ENCODE peak calls at places on chromosomes 2 and 18, in five cellular contexts. One of them, this sample, is unnamed.

GRCh38 chr2:152497481-152498052 is 162.6 kb downstream of the FMNL2 start:
- DNase-seq in substantia nigra: no peak
- DNase-seq in GM23248: no peak
- DNase-seq in WERI-Rb-1: no peak
- DNase-seq in A549: no peak
- DNase-seq in this sample: no peak

GRCh38 chr18:32735781-32736180 is 37.0 kb downstream of the KLHL14 start:
- DNase-seq in substantia nigra: no peak
- DNase-seq in GM23248: peak
- DNase-seq in WERI-Rb-1: no peak
- DNase-seq in A549: no peak
- DNase-seq in this sample: no peak

GRCh38 chr2:43032248-43032893 is 194.0 kb downstream of the ZFP36L2 start:
- DNase-seq in substantia nigra: no peak
- DNase-seq in GM23248: peak
- DNase-seq in WERI-Rb-1: no peak
- DNase-seq in A549: no peak
- DNase-seq in this sample: peak

GRCh38 chr2:60818272-60818671 is 62.2 kb downstream of the PAPOLG start:
- DNase-seq in substantia nigra: no peak
- DNase-seq in GM23248: no peak
- DNase-seq in WERI-Rb-1: no peak
- DNase-seq in A549: no peak
- DNase-seq in this sample: no peak

GRCh38 chr18:39274535-39274934 is 1708.9 kb upstream of the CELF4 start:
- DNase-seq in substantia nigra: no peak
- DNase-seq in GM23248: peak
- DNase-seq in WERI-Rb-1: no peak
- DNase-seq in A549: no peak
- DNase-seq in this sample: no peak

GRCh38 chr2:177639262-177639914 is 246.8 kb downstream of the AGPS start:
- DNase-seq in substantia nigra: no peak
- DNase-seq in GM23248: no peak
- DNase-seq in WERI-Rb-1: no peak
- DNase-seq in A549: no peak
- DNase-seq in this sample: no peak

GRCh38 chr2:105812180-105813044 is 67.7 kb downstream of the NCK2 start:
- DNase-seq in substantia nigra: peak
- DNase-seq in GM23248: peak
- DNase-seq in WERI-Rb-1: no peak
- DNase-seq in A549: no peak
- DNase-seq in this sample: no peak

GRCh38 chr2:47002480-47003381 is 87.1 kb upstream of the MCFD2 start:
- DNase-seq in substantia nigra: peak
- DNase-seq in GM23248: peak
- DNase-seq in WERI-Rb-1: peak
- DNase-seq in A549: no peak
- DNase-seq in this sample: no peak

GRCh38 chr2:21396252-21396651 is 272.5 kb downstream of the TDRD15 start:
- DNase-seq in substantia nigra: no peak
- DNase-seq in GM23248: no peak
- DNase-seq in WERI-Rb-1: no peak
- DNase-seq in A549: no peak
- DNase-seq in this sample: no peak

GRCh38 chr2:95300391-95300938 is 3.3 kb downstream of the KCNIP3 start:
- DNase-seq in substantia nigra: peak
- DNase-seq in GM23248: no peak
- DNase-seq in WERI-Rb-1: no peak
- DNase-seq in A549: no peak
- DNase-seq in this sample: peak

DNA sequence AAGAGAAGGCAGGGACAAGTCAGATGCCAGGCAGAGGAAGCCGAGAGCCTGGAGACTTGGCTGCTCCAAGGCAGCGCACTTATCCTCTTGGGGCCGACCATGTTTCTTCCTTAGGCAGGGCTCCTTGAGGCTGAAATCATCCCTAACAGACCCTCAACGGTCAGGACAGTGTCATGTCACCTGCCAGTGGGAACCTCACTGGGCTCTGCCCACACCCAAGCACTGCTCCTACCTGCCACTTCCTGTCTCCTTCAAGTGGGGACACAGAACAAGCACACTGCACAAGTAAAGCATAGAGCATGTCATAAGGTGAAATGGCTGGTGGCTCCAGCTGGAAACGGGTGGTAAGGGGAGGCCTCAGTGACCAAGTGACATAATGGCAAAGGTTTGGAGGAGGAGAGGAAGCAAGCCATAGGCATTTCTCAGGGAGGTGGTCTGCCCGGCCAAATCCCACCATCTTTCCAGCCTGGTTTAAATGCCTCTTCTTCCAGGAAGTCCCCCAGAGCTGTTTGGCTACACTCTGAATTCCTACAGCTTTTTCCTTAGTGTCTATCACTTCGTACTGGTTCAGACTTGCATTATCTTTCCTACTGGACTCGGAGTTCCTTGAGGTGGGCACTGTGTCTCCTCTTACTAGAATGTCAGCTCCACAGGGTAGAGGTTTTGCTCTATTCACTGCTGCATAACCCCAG is 7.3 kb upstream of the ATOH8 start:
- DNase-seq in substantia nigra: no peak
- DNase-seq in GM23248: peak
- DNase-seq in WERI-Rb-1: no peak
- DNase-seq in A549: no peak
- DNase-seq in this sample: no peak
- H3K27ac ChIP-seq in substantia nigra: peak
- H3K27ac ChIP-seq in GM23248: peak
- H3K27ac ChIP-seq in WERI-Rb-1: no peak
- H3K27ac ChIP-seq in A549: peak
- H3K27ac ChIP-seq in this sample: no peak

DNA sequence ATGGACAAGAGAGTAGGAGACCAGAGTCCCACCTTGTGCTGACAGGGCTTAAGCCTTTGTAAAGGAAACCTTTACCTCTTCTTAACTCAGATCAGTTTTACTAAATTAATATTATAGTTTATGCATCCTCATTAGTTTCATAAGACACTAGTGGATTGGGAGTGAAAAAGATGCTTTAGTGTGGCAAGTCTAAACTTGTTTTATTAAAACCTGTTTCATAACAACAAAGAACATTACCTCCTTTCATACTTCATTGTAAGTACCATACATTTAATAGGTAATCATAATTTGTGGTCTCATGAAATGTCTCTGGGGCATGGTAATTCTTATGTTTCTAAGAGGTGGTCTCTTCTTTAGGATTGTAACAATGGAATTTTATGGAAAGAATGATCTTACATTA is 63.4 kb downstream of the PIKFYVE start:
- DNase-seq in substantia nigra: no peak
- DNase-seq in GM23248: no peak
- DNase-seq in WERI-Rb-1: no peak
- DNase-seq in A549: no peak
- DNase-seq in this sample: no peak
- H3K27ac ChIP-seq in substantia nigra: no peak
- H3K27ac ChIP-seq in GM23248: no peak
- H3K27ac ChIP-seq in WERI-Rb-1: no peak
- H3K27ac ChIP-seq in A549: no peak
- H3K27ac ChIP-seq in this sample: no peak

DNA sequence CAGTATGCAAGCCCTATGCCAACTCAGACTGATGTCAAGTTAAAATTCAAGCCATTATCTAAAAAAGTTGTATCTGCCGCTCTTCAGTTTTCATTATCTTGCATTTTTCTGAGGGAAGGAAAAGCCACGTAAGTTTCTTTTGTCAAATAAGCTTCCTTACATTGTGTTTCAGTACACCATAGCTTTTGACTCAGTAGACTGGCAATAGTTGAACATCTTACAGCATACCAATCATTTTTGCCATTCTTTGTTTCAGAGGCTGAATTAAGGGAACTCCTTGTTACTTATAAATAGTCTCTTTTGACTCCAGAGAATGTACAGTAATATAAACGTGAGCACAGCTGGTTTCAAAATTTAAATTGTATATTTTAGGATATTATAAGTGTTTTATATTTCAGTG is 120.6 kb downstream of the EHBP1 start:
- DNase-seq in substantia nigra: no peak
- DNase-seq in GM23248: peak
- DNase-seq in WERI-Rb-1: no peak
- DNase-seq in A549: no peak
- DNase-seq in this sample: no peak
- H3K27ac ChIP-seq in substantia nigra: no peak
- H3K27ac ChIP-seq in GM23248: peak
- H3K27ac ChIP-seq in WERI-Rb-1: no peak
- H3K27ac ChIP-seq in A549: no peak
- H3K27ac ChIP-seq in this sample: no peak

GRCh38 chr2:37880546-37880945 is 44.5 kb upstream of the RMDN2 start:
- DNase-seq in substantia nigra: no peak
- DNase-seq in GM23248: no peak
- DNase-seq in WERI-Rb-1: no peak
- DNase-seq in A549: no peak
- DNase-seq in this sample: no peak
- H3K27ac ChIP-seq in substantia nigra: no peak
- H3K27ac ChIP-seq in GM23248: no peak
- H3K27ac ChIP-seq in WERI-Rb-1: no peak
- H3K27ac ChIP-seq in A549: no peak
- H3K27ac ChIP-seq in this sample: no peak

DNA sequence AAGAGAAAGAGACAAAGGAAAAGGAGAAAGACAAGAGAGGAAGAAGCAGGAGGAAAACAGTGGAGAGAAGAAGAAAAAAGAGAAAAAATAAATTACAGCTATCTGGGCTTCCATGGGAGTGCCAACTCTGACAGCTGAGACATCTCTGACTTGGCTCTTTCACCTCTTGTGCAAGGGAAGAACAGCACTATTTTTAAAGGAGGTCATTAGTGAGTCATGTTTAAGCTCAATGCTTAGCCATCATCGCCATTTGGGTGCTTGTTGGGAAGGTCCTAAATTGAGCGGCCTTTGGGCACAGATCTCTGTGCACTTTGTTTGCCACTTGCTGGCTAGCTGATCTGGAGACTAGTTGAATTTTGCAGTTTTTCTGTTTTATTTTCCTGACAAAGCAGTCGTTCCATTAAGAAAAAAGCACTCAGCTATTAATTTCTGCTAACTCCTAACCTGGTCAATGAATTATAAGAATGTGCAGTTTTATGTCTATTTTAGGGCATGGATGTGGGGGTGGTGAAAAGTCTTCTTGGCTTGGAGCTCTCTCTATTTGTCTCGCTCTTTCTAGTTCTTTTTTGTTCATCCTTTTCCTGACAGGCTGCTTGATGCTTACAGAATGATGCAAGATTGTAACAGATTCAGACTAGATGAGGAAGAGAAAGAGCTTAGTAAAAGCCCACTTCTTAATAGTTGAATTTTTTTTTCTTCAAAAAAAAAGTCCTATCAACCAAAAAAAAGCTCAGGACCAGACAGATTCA is 231.5 kb downstream of the SLC8A1 start:
- DNase-seq in substantia nigra: no peak
- DNase-seq in GM23248: peak
- DNase-seq in WERI-Rb-1: no peak
- DNase-seq in A549: no peak
- DNase-seq in this sample: no peak
- H3K27ac ChIP-seq in substantia nigra: no peak
- H3K27ac ChIP-seq in GM23248: peak
- H3K27ac ChIP-seq in WERI-Rb-1: no peak
- H3K27ac ChIP-seq in A549: no peak
- H3K27ac ChIP-seq in this sample: no peak

This sample was measured in Peyer's patch.